ENCODE peak calls at places on chromosomes 16 and 17, in ten cellular contexts. One of them, this sample, is unnamed.

GRCh38 chr17:36947922-36948716 is 635 bp upstream of the AATF start:
- DNase-seq in GM12864: no peak
- DNase-seq in neural progenitor cell: no peak
- DNase-seq in stimulated activated CD8-positive, alpha-beta memory T cell treated with anti-CD3 and anti-CD28 coated beads, Interleukin-2, amount 100 ng/mL, for 48 hours: no peak
- DNase-seq in T-helper 9 cell: no peak
- DNase-seq in astrocyte of the cerebellum: no peak
- DNase-seq in neural crest cell: no peak
- DNase-seq in ascending aorta: no peak
- DNase-seq in putamen: no peak
- DNase-seq in left ventricle myocardium superior: no peak
- DNase-seq in this sample: no peak

GRCh38 chr17:78421534-78422266 is 43.3 kb downstream of the PGS1 start:
- DNase-seq in GM12864: peak
- DNase-seq in neural progenitor cell: peak
- DNase-seq in stimulated activated CD8-positive, alpha-beta memory T cell treated with anti-CD3 and anti-CD28 coated beads, Interleukin-2, amount 100 ng/mL, for 48 hours: peak
- DNase-seq in T-helper 9 cell: peak
- DNase-seq in astrocyte of the cerebellum: no peak
- DNase-seq in neural crest cell: peak
- DNase-seq in ascending aorta: peak
- DNase-seq in putamen: peak
- DNase-seq in left ventricle myocardium superior: peak
- DNase-seq in this sample: peak

GRCh38 chr17:40317345-40317873 is 8.4 kb downstream of the RARA start:
- DNase-seq in GM12864: no peak
- DNase-seq in neural progenitor cell: peak
- DNase-seq in stimulated activated CD8-positive, alpha-beta memory T cell treated with anti-CD3 and anti-CD28 coated beads, Interleukin-2, amount 100 ng/mL, for 48 hours: no peak
- DNase-seq in T-helper 9 cell: no peak
- DNase-seq in astrocyte of the cerebellum: no peak
- DNase-seq in neural crest cell: peak
- DNase-seq in ascending aorta: peak
- DNase-seq in putamen: no peak
- DNase-seq in left ventricle myocardium superior: peak
- DNase-seq in this sample: no peak

GRCh38 chr16:68686905-68687304 is 41.8 kb downstream of the CDH3 start:
- DNase-seq in GM12864: no peak
- DNase-seq in neural progenitor cell: no peak
- DNase-seq in stimulated activated CD8-positive, alpha-beta memory T cell treated with anti-CD3 and anti-CD28 coated beads, Interleukin-2, amount 100 ng/mL, for 48 hours: no peak
- DNase-seq in T-helper 9 cell: no peak
- DNase-seq in astrocyte of the cerebellum: no peak
- DNase-seq in neural crest cell: no peak
- DNase-seq in ascending aorta: no peak
- DNase-seq in putamen: no peak
- DNase-seq in left ventricle myocardium superior: no peak
- DNase-seq in this sample: no peak

GRCh38 chr16:56871172-56871593 is 6.2 kb downstream of the SLC12A3 start:
- DNase-seq in GM12864: no peak
- DNase-seq in neural progenitor cell: no peak
- DNase-seq in stimulated activated CD8-positive, alpha-beta memory T cell treated with anti-CD3 and anti-CD28 coated beads, Interleukin-2, amount 100 ng/mL, for 48 hours: no peak
- DNase-seq in T-helper 9 cell: no peak
- DNase-seq in astrocyte of the cerebellum: no peak
- DNase-seq in neural crest cell: no peak
- DNase-seq in ascending aorta: no peak
- DNase-seq in putamen: no peak
- DNase-seq in left ventricle myocardium superior: no peak
- DNase-seq in this sample: no peak

GRCh38 chr17:40345161-40346034 is 19.1 kb downstream of the GJD3 start:
- DNase-seq in GM12864: no peak
- DNase-seq in neural progenitor cell: peak
- DNase-seq in stimulated activated CD8-positive, alpha-beta memory T cell treated with anti-CD3 and anti-CD28 coated beads, Interleukin-2, amount 100 ng/mL, for 48 hours: no peak
- DNase-seq in T-helper 9 cell: peak
- DNase-seq in astrocyte of the cerebellum: no peak
- DNase-seq in neural crest cell: no peak
- DNase-seq in ascending aorta: peak
- DNase-seq in putamen: no peak
- DNase-seq in left ventricle myocardium superior: peak
- DNase-seq in this sample: no peak

GRCh38 chr17:82905130-82905529 is 65.3 kb upstream of the ZNF750 start:
- DNase-seq in GM12864: no peak
- DNase-seq in neural progenitor cell: no peak
- DNase-seq in stimulated activated CD8-positive, alpha-beta memory T cell treated with anti-CD3 and anti-CD28 coated beads, Interleukin-2, amount 100 ng/mL, for 48 hours: no peak
- DNase-seq in T-helper 9 cell: no peak
- DNase-seq in astrocyte of the cerebellum: no peak
- DNase-seq in neural crest cell: no peak
- DNase-seq in ascending aorta: no peak
- DNase-seq in putamen: no peak
- DNase-seq in left ventricle myocardium superior: no peak
- DNase-seq in this sample: no peak

GRCh38 chr17:81578561-81579225 is 26.5 kb upstream of the FAAP100 start:
- DNase-seq in GM12864: no peak
- DNase-seq in neural progenitor cell: no peak
- DNase-seq in stimulated activated CD8-positive, alpha-beta memory T cell treated with anti-CD3 and anti-CD28 coated beads, Interleukin-2, amount 100 ng/mL, for 48 hours: no peak
- DNase-seq in T-helper 9 cell: no peak
- DNase-seq in astrocyte of the cerebellum: no peak
- DNase-seq in neural crest cell: no peak
- DNase-seq in ascending aorta: no peak
- DNase-seq in putamen: peak
- DNase-seq in left ventricle myocardium superior: no peak
- DNase-seq in this sample: no peak

GRCh38 chr16:71929048-71929447 is 33.7 kb downstream of the IST1 start:
- DNase-seq in GM12864: no peak
- DNase-seq in neural progenitor cell: no peak
- DNase-seq in stimulated activated CD8-positive, alpha-beta memory T cell treated with anti-CD3 and anti-CD28 coated beads, Interleukin-2, amount 100 ng/mL, for 48 hours: no peak
- DNase-seq in T-helper 9 cell: no peak
- DNase-seq in astrocyte of the cerebellum: peak
- DNase-seq in neural crest cell: no peak
- DNase-seq in ascending aorta: no peak
- DNase-seq in putamen: peak
- DNase-seq in left ventricle myocardium superior: no peak
- DNase-seq in this sample: peak

GRCh38 chr17:45876539-45876938 is 17.8 kb upstream of the MAPT start:
- DNase-seq in GM12864: no peak
- DNase-seq in neural progenitor cell: no peak
- DNase-seq in stimulated activated CD8-positive, alpha-beta memory T cell treated with anti-CD3 and anti-CD28 coated beads, Interleukin-2, amount 100 ng/mL, for 48 hours: no peak
- DNase-seq in T-helper 9 cell: no peak
- DNase-seq in astrocyte of the cerebellum: no peak
- DNase-seq in neural crest cell: no peak
- DNase-seq in ascending aorta: no peak
- DNase-seq in putamen: no peak
- DNase-seq in left ventricle myocardium superior: no peak
- DNase-seq in this sample: no peak

GRCh38 chr16:35881654-35882053 is 2422.2 kb downstream of the TP53TG3F start:
- DNase-seq in GM12864: no peak
- DNase-seq in neural progenitor cell: no peak
- DNase-seq in stimulated activated CD8-positive, alpha-beta memory T cell treated with anti-CD3 and anti-CD28 coated beads, Interleukin-2, amount 100 ng/mL, for 48 hours: no peak
- DNase-seq in T-helper 9 cell: no peak
- DNase-seq in astrocyte of the cerebellum: no peak
- DNase-seq in neural crest cell: no peak
- DNase-seq in ascending aorta: no peak
- DNase-seq in putamen: no peak
- DNase-seq in left ventricle myocardium superior: no peak
- DNase-seq in this sample: no peak

GRCh38 chr17:58303981-58304734 is 23.4 kb upstream of the MPO start:
- DNase-seq in GM12864: no peak
- DNase-seq in neural progenitor cell: peak
- DNase-seq in stimulated activated CD8-positive, alpha-beta memory T cell treated with anti-CD3 and anti-CD28 coated beads, Interleukin-2, amount 100 ng/mL, for 48 hours: peak
- DNase-seq in T-helper 9 cell: peak
- DNase-seq in astrocyte of the cerebellum: no peak
- DNase-seq in neural crest cell: peak
- DNase-seq in ascending aorta: peak
- DNase-seq in putamen: no peak
- DNase-seq in left ventricle myocardium superior: no peak
- DNase-seq in this sample: no peak

GRCh38 chr17:80219013-80219776 is 938 bp downstream of the SGSH start:
- DNase-seq in GM12864: peak
- DNase-seq in neural progenitor cell: no peak
- DNase-seq in stimulated activated CD8-positive, alpha-beta memory T cell treated with anti-CD3 and anti-CD28 coated beads, Interleukin-2, amount 100 ng/mL, for 48 hours: peak
- DNase-seq in T-helper 9 cell: peak
- DNase-seq in astrocyte of the cerebellum: peak
- DNase-seq in neural crest cell: no peak
- DNase-seq in ascending aorta: peak
- DNase-seq in putamen: no peak
- DNase-seq in left ventricle myocardium superior: peak
- DNase-seq in this sample: peak

GRCh38 chr16:51851111-51851510 is 695.8 kb downstream of the TOX3 start:
- DNase-seq in GM12864: no peak
- DNase-seq in neural progenitor cell: no peak
- DNase-seq in stimulated activated CD8-positive, alpha-beta memory T cell treated with anti-CD3 and anti-CD28 coated beads, Interleukin-2, amount 100 ng/mL, for 48 hours: no peak
- DNase-seq in T-helper 9 cell: no peak
- DNase-seq in astrocyte of the cerebellum: no peak
- DNase-seq in neural crest cell: no peak
- DNase-seq in ascending aorta: no peak
- DNase-seq in putamen: no peak
- DNase-seq in left ventricle myocardium superior: no peak
- DNase-seq in this sample: no peak

GRCh38 chr16:48479955-48480354 is 94.7 kb upstream of the SIAH1 start:
- DNase-seq in GM12864: no peak
- DNase-seq in neural progenitor cell: no peak
- DNase-seq in stimulated activated CD8-positive, alpha-beta memory T cell treated with anti-CD3 and anti-CD28 coated beads, Interleukin-2, amount 100 ng/mL, for 48 hours: no peak
- DNase-seq in T-helper 9 cell: no peak
- DNase-seq in astrocyte of the cerebellum: no peak
- DNase-seq in neural crest cell: no peak
- DNase-seq in ascending aorta: no peak
- DNase-seq in putamen: no peak
- DNase-seq in left ventricle myocardium superior: no peak
- DNase-seq in this sample: no peak

GRCh38 chr16:27495191-27495590 is 54.5 kb downstream of the GTF3C1 start:
- DNase-seq in GM12864: no peak
- DNase-seq in neural progenitor cell: no peak
- DNase-seq in stimulated activated CD8-positive, alpha-beta memory T cell treated with anti-CD3 and anti-CD28 coated beads, Interleukin-2, amount 100 ng/mL, for 48 hours: no peak
- DNase-seq in T-helper 9 cell: no peak
- DNase-seq in astrocyte of the cerebellum: peak
- DNase-seq in neural crest cell: no peak
- DNase-seq in ascending aorta: no peak
- DNase-seq in putamen: no peak
- DNase-seq in left ventricle myocardium superior: peak
- DNase-seq in this sample: peak

GRCh38 chr17:238964-239259 is 57.5 kb upstream of the DOC2B start:
- DNase-seq in GM12864: no peak
- DNase-seq in neural progenitor cell: no peak
- DNase-seq in stimulated activated CD8-positive, alpha-beta memory T cell treated with anti-CD3 and anti-CD28 coated beads, Interleukin-2, amount 100 ng/mL, for 48 hours: no peak
- DNase-seq in T-helper 9 cell: no peak
- DNase-seq in astrocyte of the cerebellum: no peak
- DNase-seq in neural crest cell: no peak
- DNase-seq in ascending aorta: peak
- DNase-seq in putamen: no peak
- DNase-seq in left ventricle myocardium superior: no peak
- DNase-seq in this sample: no peak

GRCh38 chr16:72721981-72722380 is 325.9 kb downstream of the ZFHX3 start:
- DNase-seq in GM12864: no peak
- DNase-seq in neural progenitor cell: peak
- DNase-seq in stimulated activated CD8-positive, alpha-beta memory T cell treated with anti-CD3 and anti-CD28 coated beads, Interleukin-2, amount 100 ng/mL, for 48 hours: no peak
- DNase-seq in T-helper 9 cell: no peak
- DNase-seq in astrocyte of the cerebellum: no peak
- DNase-seq in neural crest cell: no peak
- DNase-seq in ascending aorta: no peak
- DNase-seq in putamen: no peak
- DNase-seq in left ventricle myocardium superior: no peak
- DNase-seq in this sample: no peak

GRCh38 chr17:65785109-65785508 is 223.7 kb upstream of the AXIN2 start:
- DNase-seq in GM12864: no peak
- DNase-seq in neural progenitor cell: no peak
- DNase-seq in stimulated activated CD8-positive, alpha-beta memory T cell treated with anti-CD3 and anti-CD28 coated beads, Interleukin-2, amount 100 ng/mL, for 48 hours: no peak
- DNase-seq in T-helper 9 cell: no peak
- DNase-seq in astrocyte of the cerebellum: peak
- DNase-seq in neural crest cell: no peak
- DNase-seq in ascending aorta: no peak
- DNase-seq in putamen: no peak
- DNase-seq in left ventricle myocardium superior: no peak
- DNase-seq in this sample: peak

GRCh38 chr17:34389343-34389742 is 26.3 kb upstream of the CCL1 start:
- DNase-seq in GM12864: no peak
- DNase-seq in neural progenitor cell: no peak
- DNase-seq in stimulated activated CD8-positive, alpha-beta memory T cell treated with anti-CD3 and anti-CD28 coated beads, Interleukin-2, amount 100 ng/mL, for 48 hours: no peak
- DNase-seq in T-helper 9 cell: no peak
- DNase-seq in astrocyte of the cerebellum: no peak
- DNase-seq in neural crest cell: no peak
- DNase-seq in ascending aorta: no peak
- DNase-seq in putamen: no peak
- DNase-seq in left ventricle myocardium superior: no peak
- DNase-seq in this sample: no peak

GRCh38 chr16:18839555-18839954 is 38.2 kb upstream of the ARL6IP1 start:
- DNase-seq in GM12864: no peak
- DNase-seq in neural progenitor cell: no peak
- DNase-seq in stimulated activated CD8-positive, alpha-beta memory T cell treated with anti-CD3 and anti-CD28 coated beads, Interleukin-2, amount 100 ng/mL, for 48 hours: no peak
- DNase-seq in T-helper 9 cell: no peak
- DNase-seq in astrocyte of the cerebellum: no peak
- DNase-seq in neural crest cell: no peak
- DNase-seq in ascending aorta: no peak
- DNase-seq in putamen: no peak
- DNase-seq in left ventricle myocardium superior: no peak
- DNase-seq in this sample: no peak

GRCh38 chr17:55410722-55411462 is 10.7 kb downstream of the MMD start:
- DNase-seq in GM12864: no peak
- DNase-seq in neural progenitor cell: no peak
- DNase-seq in stimulated activated CD8-positive, alpha-beta memory T cell treated with anti-CD3 and anti-CD28 coated beads, Interleukin-2, amount 100 ng/mL, for 48 hours: no peak
- DNase-seq in T-helper 9 cell: no peak
- DNase-seq in astrocyte of the cerebellum: no peak
- DNase-seq in neural crest cell: no peak
- DNase-seq in ascending aorta: no peak
- DNase-seq in putamen: no peak
- DNase-seq in left ventricle myocardium superior: no peak
- DNase-seq in this sample: peak

GRCh38 chr17:64110436-64111152 is 19.4 kb downstream of the ERN1 start:
- DNase-seq in GM12864: no peak
- DNase-seq in neural progenitor cell: no peak
- DNase-seq in stimulated activated CD8-positive, alpha-beta memory T cell treated with anti-CD3 and anti-CD28 coated beads, Interleukin-2, amount 100 ng/mL, for 48 hours: no peak
- DNase-seq in T-helper 9 cell: no peak
- DNase-seq in astrocyte of the cerebellum: no peak
- DNase-seq in neural crest cell: no peak
- DNase-seq in ascending aorta: no peak
- DNase-seq in putamen: no peak
- DNase-seq in left ventricle myocardium superior: no peak
- DNase-seq in this sample: no peak

GRCh38 chr17:29420128-29420527 is 30.0 kb downstream of the TAOK1 start:
- DNase-seq in GM12864: no peak
- DNase-seq in neural progenitor cell: no peak
- DNase-seq in stimulated activated CD8-positive, alpha-beta memory T cell treated with anti-CD3 and anti-CD28 coated beads, Interleukin-2, amount 100 ng/mL, for 48 hours: no peak
- DNase-seq in T-helper 9 cell: no peak
- DNase-seq in astrocyte of the cerebellum: no peak
- DNase-seq in neural crest cell: no peak
- DNase-seq in ascending aorta: no peak
- DNase-seq in putamen: no peak
- DNase-seq in left ventricle myocardium superior: no peak
- DNase-seq in this sample: no peak

GRCh38 chr16:2946649-2947048 is 17.4 kb upstream of the KREMEN2 start:
- DNase-seq in GM12864: no peak
- DNase-seq in neural progenitor cell: no peak
- DNase-seq in stimulated activated CD8-positive, alpha-beta memory T cell treated with anti-CD3 and anti-CD28 coated beads, Interleukin-2, amount 100 ng/mL, for 48 hours: no peak
- DNase-seq in T-helper 9 cell: no peak
- DNase-seq in astrocyte of the cerebellum: no peak
- DNase-seq in neural crest cell: no peak
- DNase-seq in ascending aorta: no peak
- DNase-seq in putamen: no peak
- DNase-seq in left ventricle myocardium superior: no peak
- DNase-seq in this sample: no peak

GRCh38 chr17:82105882-82106696 is 8.1 kb upstream of the FASN start:
- DNase-seq in GM12864: peak
- DNase-seq in neural progenitor cell: peak
- DNase-seq in stimulated activated CD8-positive, alpha-beta memory T cell treated with anti-CD3 and anti-CD28 coated beads, Interleukin-2, amount 100 ng/mL, for 48 hours: peak
- DNase-seq in T-helper 9 cell: peak
- DNase-seq in astrocyte of the cerebellum: no peak
- DNase-seq in neural crest cell: peak
- DNase-seq in ascending aorta: no peak
- DNase-seq in putamen: no peak
- DNase-seq in left ventricle myocardium superior: peak
- DNase-seq in this sample: no peak